ENCODE peak calls at places on chromosomes 4 and X, in five cellular contexts. K is ascending aorta, W is fibroblast of pulmonary artery, B is uterus, J is esophagus muscularis mucosa. S is an unnamed sample.

GRCh38 chr4:8568068-8568668 is 12.0 kb upstream of the GPR78 start:
- DNase-seq in K (no peak), J (no peak), B (no peak), W (peak), S (no peak)

GRCh38 chr4:34046580-34046979 is 2197.7 kb downstream of the ARAP2 start:
- DNase-seq in W (peak), B (no peak), K (no peak), J (no peak), S (no peak)

GRCh38 chr4:82785248-82786003 is 13.2 kb downstream of the SCD5 start:
- DNase-seq in K (no peak), W (peak), J (no peak), B (no peak), S (no peak)

GRCh38 chr4:23889814-23890269 is at the start of gene PPARGC1A:
- DNase-seq in K (peak), W (peak), B (peak), J (peak), S (no peak)

GRCh38 chrX:16511776-16512400 is 138.1 kb upstream of the S100G start:
- DNase-seq in W (peak), B (no peak), J (no peak), K (no peak), S (no peak)

GRCh38 chr4:158155656-158156356 is 17.0 kb downstream of the GASK1B start:
- DNase-seq in B (no peak), K (no peak), J (no peak), W (no peak), S (no peak)

GRCh38 chrX:45621356-45622041 is 420.8 kb upstream of the DIPK2B start:
- DNase-seq in K (no peak), W (peak), B (no peak), J (no peak), S (no peak)

GRCh38 chr4:151436093-151436518 is 27.1 kb downstream of the FHIP1A start:
- DNase-seq in K (no peak), B (no peak), J (no peak), W (no peak), S (no peak)

GRCh38 chrX:153875391-153876111 is 10.4 kb downstream of the L1CAM start:
- DNase-seq in W (peak), B (peak), K (no peak), J (no peak), S (peak)

GRCh38 chrX:150063138-150063518 is 124.8 kb upstream of the EOLA2 start:
- DNase-seq in B (no peak), K (no peak), W (no peak), J (peak), S (no peak)

GRCh38 chrX:112341598-112341997 is 259.0 kb upstream of the TRPC5 start:
- DNase-seq in W (peak), J (no peak), K (no peak), B (no peak), S (no peak)

GRCh38 chr4:40564815-40565505 is 64.7 kb downstream of the RBM47 start:
- DNase-seq in W (no peak), K (no peak), B (no peak), J (no peak), S (no peak)

GRCh38 chrX:152987801-152988200 is 6.1 kb downstream of the PNMA5 start:
- DNase-seq in B (no peak), K (no peak), J (no peak), W (no peak), S (no peak)

GRCh38 chr4:16269742-16270522 is 43.7 kb upstream of the TAPT1 start:
- DNase-seq in K (peak), W (peak), J (no peak), B (no peak), S (no peak)

GRCh38 chr4:48081196-48081595 is 52.9 kb downstream of the TXK start:
- DNase-seq in J (no peak), B (no peak), W (peak), K (no peak), S (no peak)

GRCh38 chrX:138710866-138711331 is 618 bp downstream of the FGF13 start:
- DNase-seq in B (peak), J (no peak), K (peak), W (no peak), S (no peak)

GRCh38 chr4:1767770-1768366 is 25.2 kb upstream of the FGFR3 start:
- DNase-seq in B (no peak), K (no peak), W (peak), J (no peak), S (no peak)

GRCh38 chr4:30725562-30725961 is 5.4 kb downstream of the PCDH7 start:
- DNase-seq in J (no peak), K (no peak), B (no peak), W (no peak), S (no peak)

GRCh38 chrX:113391875-113392274 is 551.2 kb upstream of the AMOT start:
- DNase-seq in J (no peak), W (no peak), K (no peak), B (no peak), S (peak)

GRCh38 chr4:8201341-8201781 is 2.3 kb downstream of the SH3TC1 start:
- DNase-seq in W (no peak), K (no peak), B (no peak), J (no peak), S (no peak)

GRCh38 chrX:136310411-136310810 is 9.6 kb downstream of the ADGRG4 start:
- DNase-seq in J (no peak), W (peak), B (no peak), K (no peak), S (no peak)

GRCh38 chr4:141636077-141636770 is at the start of gene IL15:
- DNase-seq in K (peak), J (no peak), B (peak), W (no peak), S (peak)

GRCh38 chr4:48024522-48024921 is 8.0 kb downstream of the NIPAL1 start:
- DNase-seq in W (no peak), K (no peak), J (no peak), B (no peak), S (no peak)

GRCh38 chrX:74779175-74779574 is 146.1 kb downstream of the NEXMIF start:
- DNase-seq in K (no peak), J (no peak), B (no peak), W (no peak), S (no peak)

GRCh38 chr4:169861592-169861991 is 103.8 kb upstream of the HPF1 start:
- DNase-seq in J (no peak), K (no peak), W (no peak), B (no peak), S (no peak)

GRCh38 chrX:44432641-44433040 is 89.2 kb upstream of the EFHC2 start:
- DNase-seq in B (no peak), K (no peak), J (no peak), W (peak), S (no peak)

GRCh38 chrX:38151426-38151825 is 69.2 kb downstream of the SRPX start:
- DNase-seq in B (no peak), K (no peak), W (no peak), J (no peak), S (no peak)

GRCh38 chr4:169033660-169034059 is 23.6 kb upstream of the CBR4 start:
- DNase-seq in K (no peak), W (no peak), B (no peak), J (no peak), S (no peak)

GRCh38 chr4:52983563-52984303 is 121.6 kb downstream of the RASL11B start:
- DNase-seq in J (no peak), B (no peak), W (peak), K (no peak), S (no peak)

GRCh38 chr4:42310343-42310742 is 86.9 kb upstream of the SHISA3 start:
- DNase-seq in B (no peak), K (no peak), W (no peak), J (no peak), S (no peak)

GRCh38 chrX:68146054-68146453 is 287.2 kb downstream of the OPHN1 start:
- DNase-seq in W (peak), B (no peak), J (no peak), K (no peak), S (no peak)

DNA sequence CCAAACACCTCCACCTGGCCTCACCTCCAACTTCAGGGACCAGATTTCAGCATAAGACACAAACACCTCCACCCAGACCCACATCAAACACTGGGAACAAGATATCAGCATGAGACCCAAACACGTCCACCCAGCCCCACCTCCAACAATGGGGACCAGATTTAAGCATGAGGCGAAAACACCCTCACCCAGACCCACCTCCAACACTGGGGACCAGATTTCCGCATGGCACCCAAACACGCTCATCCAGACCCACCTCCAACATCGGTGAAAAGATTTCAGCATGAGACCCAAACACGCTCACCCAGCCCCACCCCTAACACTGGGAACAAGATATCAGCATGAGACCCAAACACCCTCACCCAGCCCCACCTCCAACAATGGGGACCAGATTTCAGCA is 210.0 kb downstream of the ASMT start:
- DNase-seq in K (no peak), B (no peak), W (no peak), J (no peak), S (no peak)
- TF ChIP-seq CTCF in K (no peak), B (no peak), W (no peak), J (no peak), S (no peak)

DNA sequence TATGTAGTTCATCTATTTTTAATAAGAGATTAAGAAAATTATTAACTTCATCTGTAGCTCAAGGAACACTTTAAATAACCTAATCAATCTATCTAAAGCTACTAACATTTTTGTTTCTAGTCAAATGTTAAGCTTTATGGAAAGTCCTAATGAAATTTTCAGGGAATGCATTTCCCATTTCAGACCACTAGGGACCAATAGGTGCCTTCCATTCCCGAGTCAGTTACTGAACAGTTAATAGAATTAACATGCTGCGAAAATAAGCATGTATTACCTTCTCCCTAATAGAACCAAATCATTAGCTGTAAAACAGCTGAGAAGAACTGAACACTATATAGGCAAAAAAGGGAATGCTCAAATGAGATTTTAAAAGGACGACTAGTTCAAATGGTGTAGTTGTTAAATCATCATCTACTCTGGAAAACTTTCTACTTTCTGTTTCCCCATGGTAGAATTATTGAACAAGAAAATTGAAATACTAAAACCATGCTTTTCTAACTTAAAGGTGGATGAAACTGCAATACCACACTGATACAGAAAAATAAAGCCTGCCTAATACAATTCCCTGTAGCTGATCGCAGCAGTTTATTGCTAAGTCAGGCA is 22.5 kb downstream of the STX18 start:
- DNase-seq in B (no peak), W (peak), J (no peak), K (no peak), S (no peak)
- TF ChIP-seq CTCF in B (peak), W (peak), J (peak), K (peak), S (peak)

GRCh38 chr4:74793757-74794340 is 474 bp downstream of the BTC start:
- DNase-seq in W (peak), B (peak), J (no peak), K (peak), S (no peak)
- TF ChIP-seq CTCF in W (peak), B (no peak), J (peak), K (peak), S (peak)

GRCh38 chrX:134908235-134908834 is 82.5 kb upstream of the SMIM10 start:
- DNase-seq in K (no peak), W (peak), B (no peak), J (no peak), S (no peak)
- TF ChIP-seq CTCF in K (no peak), W (peak), B (no peak), J (no peak), S (peak)

GRCh38 chr4:81470456-81471327 is 1.0 kb downstream of the RASGEF1B start:
- DNase-seq in W (peak), J (no peak), B (peak), K (peak), S (no peak)
- TF ChIP-seq CTCF in W (no peak), J (no peak), B (no peak), K (no peak), S (no peak)

GRCh38 chrX:24306430-24306829 is 7.4 kb downstream of the SUPT20HL2 start:
- DNase-seq in J (no peak), W (peak), B (no peak), K (no peak), S (no peak)
- TF ChIP-seq CTCF in J (no peak), W (no peak), B (no peak), K (no peak), S (no peak)

GRCh38 chr4:84862064-84862463 is 104.4 kb downstream of the WDFY3 start:
- DNase-seq in W (no peak), J (no peak), B (no peak), K (no peak), S (no peak)

GRCh38 chr4:84856468-84856867 is 110.0 kb downstream of the WDFY3 start:
- DNase-seq in K (no peak), B (no peak), J (no peak), W (no peak), S (no peak)

GRCh38 chr4:84855774-84856173 is 110.7 kb downstream of the WDFY3 start:
- DNase-seq in W (no peak), B (no peak), K (no peak), J (no peak), S (no peak)

GRCh38 chr4:84852081-84852480 is 114.4 kb downstream of the WDFY3 start:
- DNase-seq in W (peak), K (no peak), J (no peak), B (no peak), S (no peak)

GRCh38 chr4:84857296-84857695 is 109.2 kb downstream of the WDFY3 start:
- DNase-seq in W (peak), K (no peak), B (no peak), J (no peak), S (no peak)
- TF ChIP-seq CTCF in W (no peak), K (no peak), B (no peak), J (no peak), S (no peak)

DNA sequence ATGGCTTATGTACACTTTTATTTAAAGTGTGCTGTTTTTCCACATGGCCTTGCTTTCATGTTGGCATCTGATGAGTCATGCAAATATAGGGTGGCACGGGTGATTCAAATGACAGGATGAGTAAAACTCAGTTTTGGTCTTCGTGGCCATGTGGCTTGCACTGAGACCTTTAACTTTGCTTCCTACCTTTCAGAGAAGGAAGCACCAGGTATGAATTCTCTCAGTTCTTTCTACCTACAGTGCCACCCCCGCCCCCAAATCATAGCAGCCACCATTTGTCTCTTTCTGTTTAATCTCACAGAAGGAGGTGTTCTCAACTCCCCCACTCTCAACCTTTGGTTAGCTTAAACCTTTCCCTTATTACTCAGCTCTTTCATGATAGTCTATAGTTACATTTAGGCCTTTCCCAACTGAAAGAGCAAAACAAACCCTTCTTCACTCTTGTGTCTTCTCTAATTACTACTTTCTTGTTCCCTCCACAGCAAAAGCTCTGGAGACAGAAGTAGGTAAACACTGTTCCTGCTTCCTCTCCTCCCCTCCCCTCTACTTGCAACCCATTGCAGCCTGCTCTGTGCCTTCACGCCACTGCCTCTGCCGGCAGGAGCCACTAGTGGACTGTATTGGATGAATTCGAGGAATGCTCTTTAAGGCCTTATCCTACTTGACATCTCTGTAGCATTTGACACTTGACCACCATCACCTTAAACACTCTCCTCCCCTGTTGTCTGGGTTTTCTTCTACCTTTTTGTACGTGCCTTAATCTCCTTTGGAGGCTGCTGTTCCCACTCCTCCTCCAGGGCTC is 123.7 kb downstream of the AFF1 start:
- DNase-seq in K (no peak), W (no peak), B (no peak), J (peak), S (no peak)
- TF ChIP-seq CTCF in K (no peak), W (no peak), B (peak), J (peak), S (no peak)